ENCODE peak calls at places on chromosome 3, in nine cellular contexts. O is WERI-Rb-1, S is prostate gland, G is tibial artery, A is sigmoid colon, B is tibial nerve, E is small intestine, I is GM23248, X is OCI-LY7. K is an unnamed sample.

GRCh38 chr3:137050281-137050680 is 92.5 kb downstream of the IL20RB start:
- DNase-seq in O (no peak), S (no peak), G (no peak), A (no peak), B (no peak), E (no peak), I (no peak), X (no peak), K (no peak)

GRCh38 chr3:151076626-151077025 is 8.8 kb upstream of the MED12L start:
- DNase-seq in O (no peak), S (no peak), G (no peak), A (no peak), B (no peak), E (no peak), I (no peak), X (no peak), K (no peak)

GRCh38 chr3:58287354-58287753 is 18.7 kb upstream of the RPP14 start:
- DNase-seq in O (no peak), S (no peak), G (no peak), A (no peak), B (no peak), E (no peak), I (no peak), X (no peak), K (no peak)

GRCh38 chr3:157356541-157356940 is 80.1 kb upstream of the PTX3 start:
- DNase-seq in O (no peak), S (no peak), G (no peak), A (no peak), B (no peak), E (no peak), I (no peak), X (no peak), K (no peak)

GRCh38 chr3:146543461-146544012 is 870 bp downstream of the PLSCR1 start:
- DNase-seq in O (no peak), S (peak), G (no peak), A (no peak), B (no peak), E (peak), I (peak), X (peak), K (no peak)

GRCh38 chr3:81295906-81296305 is 465.5 kb downstream of the GBE1 start:
- DNase-seq in O (no peak), S (no peak), G (no peak), A (no peak), B (no peak), E (no peak), I (no peak), X (no peak), K (no peak)

GRCh38 chr3:197001106-197001971 is 28.3 kb downstream of the MELTF start:
- DNase-seq in O (no peak), S (no peak), G (peak), A (peak), B (no peak), E (no peak), I (no peak), X (peak), K (no peak)

GRCh38 chr3:102447272-102447671 is 12.5 kb downstream of the ZPLD1 start:
- DNase-seq in O (no peak), S (no peak), G (no peak), A (no peak), B (no peak), E (no peak), I (peak), X (no peak), K (no peak)

GRCh38 chr3:126146034-126146433 is 34.4 kb downstream of the ALDH1L1 start:
- DNase-seq in O (no peak), S (no peak), G (no peak), A (peak), B (no peak), E (no peak), I (no peak), X (no peak), K (no peak)

GRCh38 chr3:63845215-63845614 is 18.4 kb downstream of the THOC7 start:
- DNase-seq in O (no peak), S (no peak), G (no peak), A (no peak), B (no peak), E (no peak), I (no peak), X (no peak), K (no peak)

GRCh38 chr3:141426404-141427034 is 58.2 kb downstream of the ZBTB38 start:
- DNase-seq in O (peak), S (peak), G (peak), A (peak), B (peak), E (peak), I (peak), X (no peak), K (no peak)

GRCh38 chr3:4950948-4951347 is 28.3 kb upstream of the BHLHE40 start:
- DNase-seq in O (no peak), S (no peak), G (no peak), A (no peak), B (no peak), E (peak), I (no peak), X (no peak), K (no peak)

GRCh38 chr3:30970183-30970582 is 75.7 kb upstream of the GADL1 start:
- DNase-seq in O (peak), S (no peak), G (no peak), A (no peak), B (no peak), E (no peak), I (peak), X (peak), K (no peak)

GRCh38 chr3:197338586-197338985 is 40.2 kb upstream of the DLG1 start:
- DNase-seq in O (no peak), S (no peak), G (peak), A (no peak), B (no peak), E (no peak), I (no peak), X (no peak), K (no peak)

GRCh38 chr3:9742560-9742959 is 7.2 kb upstream of the OGG1 start:
- DNase-seq in O (no peak), S (no peak), G (no peak), A (no peak), B (no peak), E (no peak), I (no peak), X (no peak), K (no peak)

GRCh38 chr3:157436583-157437300 is at the start of gene PTX3:
- DNase-seq in O (no peak), S (no peak), G (no peak), A (peak), B (no peak), E (no peak), I (peak), X (no peak), K (no peak)

GRCh38 chr3:99418209-99418635 is 220.2 kb upstream of the COL8A1 start:
- DNase-seq in O (no peak), S (no peak), G (no peak), A (no peak), B (no peak), E (no peak), I (no peak), X (no peak), K (no peak)

GRCh38 chr3:157406376-157406775 is 30.3 kb upstream of the PTX3 start:
- DNase-seq in O (no peak), S (no peak), G (no peak), A (no peak), B (no peak), E (no peak), I (no peak), X (no peak), K (no peak)

GRCh38 chr3:39903253-39903652 is 93.8 kb downstream of the MYRIP start:
- DNase-seq in O (no peak), S (no peak), G (no peak), A (no peak), B (no peak), E (peak), I (no peak), X (no peak), K (no peak)

GRCh38 chr3:137616019-137616418 is 148.1 kb upstream of the SOX14 start:
- DNase-seq in O (no peak), S (no peak), G (no peak), A (no peak), B (no peak), E (no peak), I (no peak), X (no peak), K (no peak)

GRCh38 chr3:114556832-114557231 is 263.0 kb downstream of the TIGIT start:
- DNase-seq in O (no peak), S (no peak), G (no peak), A (no peak), B (no peak), E (no peak), I (no peak), X (no peak), K (no peak)

GRCh38 chr3:192864943-192865342 is 52.7 kb downstream of the MB21D2 start:
- DNase-seq in O (no peak), S (no peak), G (no peak), A (peak), B (no peak), E (no peak), I (no peak), X (peak), K (no peak)

GRCh38 chr3:44000586-44000985 is 241.1 kb upstream of the TOPAZ1 start:
- DNase-seq in O (no peak), S (no peak), G (no peak), A (no peak), B (no peak), E (peak), I (peak), X (peak), K (no peak)

GRCh38 chr3:127800508-127800907 is 21.8 kb downstream of the MGLL start:
- DNase-seq in O (no peak), S (no peak), G (no peak), A (no peak), B (no peak), E (no peak), I (peak), X (no peak), K (no peak)

GRCh38 chr3:8443829-8444791 is 57.5 kb upstream of the LMCD1 start:
- DNase-seq in O (peak), S (peak), G (peak), A (peak), B (peak), E (peak), I (peak), X (no peak), K (no peak)

GRCh38 chr3:101836907-101837598 is 12.3 kb upstream of the NFKBIZ start:
- DNase-seq in O (no peak), S (peak), G (no peak), A (no peak), B (no peak), E (peak), I (peak), X (no peak), K (no peak)

GRCh38 chr3:25182794-25183193 is 245.3 kb upstream of the RARB start:
- DNase-seq in O (no peak), S (no peak), G (no peak), A (no peak), B (no peak), E (no peak), I (no peak), X (no peak), K (no peak)

GRCh38 chr3:31448035-31448881 is 84.5 kb upstream of the STT3B start:
- DNase-seq in O (peak), S (no peak), G (no peak), A (no peak), B (no peak), E (peak), I (peak), X (peak), K (no peak)

GRCh38 chr3:186487819-186488218 is 56.4 kb downstream of the CRYGS start:
- DNase-seq in O (no peak), S (no peak), G (no peak), A (no peak), B (no peak), E (peak), I (no peak), X (no peak), K (no peak)

GRCh38 chr3:139564290-139564861 is 24.8 kb upstream of the RBP1 start:
- DNase-seq in O (peak), S (no peak), G (no peak), A (no peak), B (no peak), E (no peak), I (no peak), X (no peak), K (no peak)

GRCh38 chr3:127959041-127959440 is 44.0 kb downstream of the KBTBD12 start:
- DNase-seq in O (no peak), S (no peak), G (no peak), A (no peak), B (no peak), E (no peak), I (no peak), X (no peak), K (no peak)

GRCh38 chr3:181582619-181583018 is 129.1 kb upstream of the SOX2 start:
- DNase-seq in O (no peak), S (no peak), G (no peak), A (no peak), B (no peak), E (no peak), I (no peak), X (no peak), K (no peak)

GRCh38 chr3:173688216-173688842 is 290.8 kb downstream of the NLGN1 start:
- DNase-seq in O (no peak), S (no peak), G (no peak), A (no peak), B (no peak), E (no peak), I (peak), X (no peak), K (no peak)

GRCh38 chr3:76715426-76715825 is 324.5 kb upstream of the ROBO2 start:
- DNase-seq in O (no peak), S (no peak), G (no peak), A (no peak), B (no peak), E (no peak), I (no peak), X (no peak), K (no peak)

DNA sequence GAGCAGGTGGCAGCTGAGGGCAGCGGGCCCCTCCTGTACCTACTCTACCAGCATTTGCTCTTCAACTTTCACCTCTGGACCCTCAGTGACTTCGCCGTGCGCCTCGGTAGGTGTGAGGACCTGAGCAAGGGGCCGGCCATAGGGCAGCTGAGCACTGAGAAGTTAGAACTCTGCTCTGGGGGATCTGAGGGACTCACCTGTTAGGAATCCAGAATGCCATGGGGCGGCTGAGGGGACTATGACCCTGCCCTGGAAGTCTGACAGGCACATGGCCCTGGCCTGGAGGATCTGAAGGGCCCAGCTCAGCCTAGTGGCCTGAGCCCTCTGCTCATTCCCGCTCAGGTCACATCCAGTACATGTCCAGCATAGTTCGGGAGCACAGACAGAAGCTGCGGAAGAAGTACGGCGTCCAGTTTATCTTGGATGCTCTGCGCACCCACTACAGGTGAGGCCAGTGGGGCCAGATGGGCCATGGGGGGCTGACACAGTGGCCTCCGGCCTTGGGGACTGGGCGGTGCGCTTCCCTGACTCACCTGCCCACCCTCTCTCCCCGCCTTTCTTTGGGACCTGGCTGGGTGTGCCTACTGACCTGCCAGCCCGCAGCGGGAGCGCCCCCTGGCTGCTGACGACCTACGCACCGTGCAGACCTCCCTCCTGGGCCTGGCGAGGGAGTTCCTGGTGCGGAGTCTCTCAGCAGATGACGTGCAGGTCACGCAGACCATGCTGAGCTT is 18.8 kb downstream of the NBEAL2 start:
- DNase-seq in O (peak), S (peak), G (peak), A (no peak), B (peak), E (peak), I (peak), X (peak), K (no peak)
- H3K27ac ChIP-seq in O (no peak), S (no peak), G (no peak), A (no peak), B (no peak), E (peak), I (no peak), X (no peak), K (no peak)

GRCh38 chr3:188255190-188255589 is 101.2 kb downstream of the LPP start:
- DNase-seq in O (no peak), S (no peak), G (no peak), A (no peak), B (no peak), E (no peak), I (no peak), X (no peak), K (no peak)

GRCh38 chr3:188253123-188253793 is 99.3 kb downstream of the LPP start:
- DNase-seq in O (no peak), S (no peak), G (no peak), A (no peak), B (no peak), E (peak), I (no peak), X (no peak), K (no peak)

GRCh38 chr3:188254489-188255070 is 100.6 kb downstream of the LPP start:
- DNase-seq in O (no peak), S (no peak), G (no peak), A (no peak), B (no peak), E (no peak), I (no peak), X (no peak), K (no peak)

GRCh38 chr3:188256764-188257163 is 102.8 kb downstream of the LPP start:
- DNase-seq in O (no peak), S (no peak), G (no peak), A (no peak), B (no peak), E (peak), I (no peak), X (no peak), K (no peak)

GRCh38 chr3:188253800-188254452 is 100.0 kb downstream of the LPP start:
- DNase-seq in O (no peak), S (no peak), G (no peak), A (no peak), B (no peak), E (no peak), I (no peak), X (no peak), K (no peak)
- H3K27ac ChIP-seq in O (no peak), S (peak), G (peak), A (peak), B (no peak), E (no peak), I (no peak), X (no peak), K (no peak)

GRCh38 chr3:105811518-105812193 is 57.2 kb downstream of the CBLB start:
- DNase-seq in O (no peak), S (no peak), G (no peak), A (no peak), B (no peak), E (no peak), I (no peak), X (no peak), K (no peak)

GRCh38 chr3:105813710-105814109 is 55.1 kb downstream of the CBLB start:
- DNase-seq in O (no peak), S (no peak), G (no peak), A (no peak), B (no peak), E (no peak), I (no peak), X (no peak), K (no peak)

GRCh38 chr3:105807701-105808100 is 61.1 kb downstream of the CBLB start:
- DNase-seq in O (no peak), S (no peak), G (no peak), A (no peak), B (no peak), E (no peak), I (no peak), X (no peak), K (no peak)

GRCh38 chr3:105809204-105809893 is 59.5 kb downstream of the CBLB start:
- DNase-seq in O (no peak), S (no peak), G (no peak), A (no peak), B (no peak), E (peak), I (no peak), X (no peak), K (no peak)

GRCh38 chr3:105812194-105812586 is 56.6 kb downstream of the CBLB start:
- DNase-seq in O (no peak), S (no peak), G (no peak), A (no peak), B (no peak), E (no peak), I (peak), X (no peak), K (no peak)
- H3K27ac ChIP-seq in O (no peak), S (no peak), G (no peak), A (no peak), B (no peak), E (no peak), I (peak), X (no peak), K (no peak)

DNA sequence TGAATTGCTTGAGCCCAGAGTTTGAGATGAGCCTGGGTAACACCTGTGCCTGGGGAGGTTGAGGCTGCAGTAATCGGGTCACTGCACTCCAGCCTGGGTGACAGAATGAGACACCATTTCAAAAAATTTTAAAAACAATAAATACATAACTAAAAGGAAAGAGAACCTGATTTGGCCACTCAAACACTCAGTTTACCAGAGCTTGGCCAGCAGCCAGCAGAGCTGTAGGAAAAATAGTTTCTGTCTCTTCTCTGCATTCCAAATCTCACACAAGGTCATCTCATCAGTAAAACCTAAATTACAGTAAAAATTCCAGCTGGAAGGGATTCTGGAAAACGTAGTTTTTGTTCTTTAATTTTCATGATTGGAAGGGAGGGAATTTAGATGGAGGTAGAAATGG is 7.8 kb upstream of the PPM1L start:
- DNase-seq in O (no peak), S (no peak), G (no peak), A (no peak), B (no peak), E (no peak), I (no peak), X (no peak), K (no peak)
- H3K27ac ChIP-seq in O (no peak), S (no peak), G (no peak), A (no peak), B (no peak), E (no peak), I (no peak), X (no peak), K (no peak)

GRCh38 chr3:12186046-12186445 is 27.3 kb upstream of the TIMP4 start:
- DNase-seq in O (no peak), S (no peak), G (no peak), A (no peak), B (no peak), E (no peak), I (no peak), X (no peak), K (no peak)
- H3K27ac ChIP-seq in O (no peak), S (no peak), G (no peak), A (no peak), B (no peak), E (no peak), I (no peak), X (no peak), K (no peak)